ENCODE peak calls at places on chromosomes 1 and 21, in ten cellular contexts. G, R, M, S, E, Z, N, J, O and C are unnamed samples.

GRCh38 chr1:17569200-17570139 is 30.0 kb downstream of the ARHGEF10L start:
- DNase-seq in G (peak), R (no peak), M (no peak), S (no peak), E (peak), Z (peak), N (peak), J (peak), O (peak), C (no peak)

GRCh38 chr1:210771131-210771530 is 362.8 kb downstream of the KCNH1 start:
- DNase-seq in G (no peak), R (no peak), M (no peak), S (no peak), E (no peak), Z (no peak), N (no peak), J (no peak), O (no peak), C (no peak)

GRCh38 chr1:36134805-36135339 is 9.8 kb upstream of the COL8A2 start:
- DNase-seq in G (peak), R (no peak), M (peak), S (no peak), E (peak), Z (no peak), N (no peak), J (peak), O (peak), C (peak)

GRCh38 chr1:98975113-98975512 is 29.5 kb downstream of the PLPPR5 start:
- DNase-seq in G (no peak), R (no peak), M (no peak), S (no peak), E (no peak), Z (no peak), N (no peak), J (no peak), O (no peak), C (no peak)

GRCh38 chr1:202684716-202685115 is 25.5 kb downstream of the SYT2 start:
- DNase-seq in G (no peak), R (no peak), M (no peak), S (no peak), E (no peak), Z (no peak), N (no peak), J (no peak), O (no peak), C (no peak)

GRCh38 chr1:109884242-109884891 is 26.3 kb upstream of the CSF1 start:
- DNase-seq in G (no peak), R (no peak), M (no peak), S (no peak), E (no peak), Z (no peak), N (no peak), J (no peak), O (no peak), C (no peak)

GRCh38 chr1:29341936-29342335 is 105.6 kb downstream of the PTPRU start:
- DNase-seq in G (peak), R (no peak), M (no peak), S (no peak), E (no peak), Z (no peak), N (no peak), J (no peak), O (no peak), C (no peak)

GRCh38 chr1:169368406-169368769 is 393 bp downstream of the BLZF1 start:
- DNase-seq in G (no peak), R (no peak), M (no peak), S (no peak), E (no peak), Z (peak), N (no peak), J (no peak), O (peak), C (no peak)

GRCh38 chr1:94727846-94728715 is 92.1 kb upstream of the SLC44A3 start:
- DNase-seq in G (peak), R (no peak), M (no peak), S (no peak), E (no peak), Z (peak), N (no peak), J (peak), O (no peak), C (peak)

GRCh38 chr1:212606734-212607205 is 1.8 kb upstream of the ATF3 start:
- DNase-seq in G (no peak), R (no peak), M (no peak), S (peak), E (peak), Z (peak), N (no peak), J (no peak), O (peak), C (no peak)

GRCh38 chr1:109537450-109538178 is 2.1 kb upstream of the GPR61 start:
- DNase-seq in G (no peak), R (no peak), M (no peak), S (no peak), E (no peak), Z (no peak), N (no peak), J (no peak), O (no peak), C (no peak)

GRCh38 chr1:46569116-46569515 is 17.7 kb upstream of the KNCN start:
- DNase-seq in G (no peak), R (no peak), M (no peak), S (no peak), E (no peak), Z (no peak), N (no peak), J (no peak), O (no peak), C (no peak)

GRCh38 chr1:64933296-64934070 is 32.9 kb downstream of the JAK1 start:
- DNase-seq in G (peak), R (no peak), M (no peak), S (no peak), E (peak), Z (peak), N (peak), J (peak), O (no peak), C (no peak)

GRCh38 chr1:8552135-8552534 is 234.2 kb downstream of the SLC45A1 start:
- DNase-seq in G (no peak), R (no peak), M (peak), S (no peak), E (no peak), Z (no peak), N (no peak), J (no peak), O (no peak), C (no peak)

GRCh38 chr21:45385549-45386050 is 19.4 kb upstream of the COL18A1 start:
- DNase-seq in G (no peak), R (no peak), M (no peak), S (no peak), E (peak), Z (no peak), N (no peak), J (no peak), O (no peak), C (no peak)

GRCh38 chr1:16955186-16955585 is 25.2 kb downstream of the MFAP2 start:
- DNase-seq in G (no peak), R (no peak), M (no peak), S (no peak), E (no peak), Z (no peak), N (no peak), J (no peak), O (no peak), C (no peak)

GRCh38 chr1:211323156-211324063 is 3.2 kb upstream of the TRAF5 start:
- DNase-seq in G (peak), R (peak), M (peak), S (peak), E (no peak), Z (peak), N (peak), J (peak), O (peak), C (no peak)

GRCh38 chr1:117656202-117656641 is 50.4 kb downstream of the TENT5C start:
- DNase-seq in G (no peak), R (peak), M (no peak), S (no peak), E (no peak), Z (no peak), N (no peak), J (no peak), O (peak), C (no peak)

GRCh38 chr21:25370311-25370744 is 237.0 kb downstream of the MRPL39 start:
- DNase-seq in G (peak), R (no peak), M (no peak), S (no peak), E (no peak), Z (peak), N (peak), J (peak), O (no peak), C (peak)

GRCh38 chr1:205279986-205280385 is 41.6 kb downstream of the NUAK2 start:
- DNase-seq in G (no peak), R (no peak), M (no peak), S (no peak), E (no peak), Z (no peak), N (no peak), J (no peak), O (no peak), C (no peak)

GRCh38 chr1:27789511-27790154 is 16.6 kb downstream of the STX12 start:
- DNase-seq in G (peak), R (no peak), M (no peak), S (no peak), E (peak), Z (peak), N (no peak), J (peak), O (no peak), C (no peak)

GRCh38 chr1:17755120-17755519 is at the start of gene ACTL8:
- DNase-seq in G (no peak), R (no peak), M (no peak), S (no peak), E (no peak), Z (no peak), N (no peak), J (no peak), O (no peak), C (no peak)

GRCh38 chr21:31517664-31518402 is 141.7 kb upstream of the SOD1 start:
- DNase-seq in G (no peak), R (no peak), M (no peak), S (no peak), E (no peak), Z (no peak), N (no peak), J (no peak), O (no peak), C (no peak)